ENCODE peak calls at places on chromosomes 11 and 22, in five cellular contexts. K is body of pancreas; P is GM06990; Z is CD8-positive, alpha-beta memory T cell; L is SJCRH30. I is an unnamed sample. For H3K27me3 and H3K36me3, the result is how much of the 10 kb centered on the place peaks cover.

GRCh38 chr11:12680246-12680939 is 6.2 kb downstream of the TEAD1 start:
- DNase-seq in Z (no peak), P (no peak), L (peak), K (peak), I (peak)

GRCh38 chr11:92837595-92837994 is 131.9 kb upstream of the MTNR1B start:
- DNase-seq in L (no peak), P (no peak), K (no peak), Z (no peak), I (no peak)

GRCh38 chr22:41925783-41926460 is 684 bp downstream of the TNFRSF13C start:
- DNase-seq in P (peak), K (peak), Z (peak), L (peak), I (no peak)

GRCh38 chr22:50530280-50530856 is 556 bp upstream of the TYMP start:
- DNase-seq in Z (no peak), L (no peak), P (no peak), K (peak), I (no peak)

GRCh38 chr11:96736591-96736990 is 346.8 kb downstream of the JRKL start:
- DNase-seq in Z (no peak), K (no peak), P (no peak), L (no peak), I (no peak)

GRCh38 chr22:49159711-49160110 is 668.0 kb downstream of the BRD1 start:
- DNase-seq in K (peak), P (no peak), L (no peak), Z (no peak), I (no peak)

GRCh38 chr22:38830845-38831108 is 13.1 kb downstream of the NPTXR start:
- DNase-seq in P (no peak), Z (no peak), L (no peak), K (no peak), I (no peak)

GRCh38 chr11:84234462-84235202 is 948.5 kb upstream of the CCDC90B start:
- DNase-seq in K (no peak), L (peak), P (no peak), Z (no peak), I (no peak)

GRCh38 chr11:116875194-116875593 is 37.8 kb upstream of the APOA1 start:
- DNase-seq in K (no peak), L (no peak), P (no peak), Z (no peak), I (no peak)

GRCh38 chr11:72774499-72774898 is 19.3 kb downstream of the STARD10 start:
- DNase-seq in K (no peak), P (no peak), Z (no peak), L (no peak), I (no peak)

GRCh38 chr22:49372530-49373288 is 455.0 kb downstream of the BRD1 start:
- DNase-seq in Z (no peak), P (no peak), L (no peak), K (no peak), I (peak)

DNA sequence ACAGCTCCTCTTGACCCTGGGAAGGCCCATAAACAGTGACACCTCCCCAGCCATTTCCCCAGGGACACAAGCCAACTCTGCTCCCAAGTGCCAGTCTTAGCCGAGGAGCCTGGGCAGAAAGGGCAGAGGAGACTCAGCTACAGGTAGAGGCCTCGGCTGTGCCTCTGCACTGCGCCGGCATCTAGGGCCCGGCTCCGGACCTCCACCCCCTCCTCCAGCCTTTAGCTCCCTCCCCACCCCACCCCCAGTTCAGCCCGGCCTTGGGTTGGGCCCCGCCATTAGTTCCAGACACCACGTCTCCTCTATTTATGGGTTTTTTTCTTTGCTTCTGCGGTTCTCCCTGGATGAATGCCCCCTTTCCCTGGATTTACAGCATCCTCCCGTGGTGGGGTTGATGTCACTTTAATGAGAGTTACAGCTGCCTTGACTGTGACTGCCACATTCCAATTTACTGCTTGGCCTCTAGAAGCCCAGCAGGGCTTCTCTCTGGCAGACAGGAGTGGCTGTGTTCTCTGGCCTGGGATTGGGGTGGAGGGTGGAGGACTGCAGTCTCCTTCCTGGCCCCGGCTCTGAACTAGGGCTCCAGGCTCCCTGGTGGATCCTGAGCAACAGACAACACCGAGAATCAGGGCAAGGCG is 13.5 kb upstream of the OAF start:
- DNase-seq in P (no peak), Z (no peak), K (no peak), L (peak), I (no peak)
- H3K27me3 ChIP-seq in P (under half), Z (under half), K (under half), L (under half), I (under half)

DNA sequence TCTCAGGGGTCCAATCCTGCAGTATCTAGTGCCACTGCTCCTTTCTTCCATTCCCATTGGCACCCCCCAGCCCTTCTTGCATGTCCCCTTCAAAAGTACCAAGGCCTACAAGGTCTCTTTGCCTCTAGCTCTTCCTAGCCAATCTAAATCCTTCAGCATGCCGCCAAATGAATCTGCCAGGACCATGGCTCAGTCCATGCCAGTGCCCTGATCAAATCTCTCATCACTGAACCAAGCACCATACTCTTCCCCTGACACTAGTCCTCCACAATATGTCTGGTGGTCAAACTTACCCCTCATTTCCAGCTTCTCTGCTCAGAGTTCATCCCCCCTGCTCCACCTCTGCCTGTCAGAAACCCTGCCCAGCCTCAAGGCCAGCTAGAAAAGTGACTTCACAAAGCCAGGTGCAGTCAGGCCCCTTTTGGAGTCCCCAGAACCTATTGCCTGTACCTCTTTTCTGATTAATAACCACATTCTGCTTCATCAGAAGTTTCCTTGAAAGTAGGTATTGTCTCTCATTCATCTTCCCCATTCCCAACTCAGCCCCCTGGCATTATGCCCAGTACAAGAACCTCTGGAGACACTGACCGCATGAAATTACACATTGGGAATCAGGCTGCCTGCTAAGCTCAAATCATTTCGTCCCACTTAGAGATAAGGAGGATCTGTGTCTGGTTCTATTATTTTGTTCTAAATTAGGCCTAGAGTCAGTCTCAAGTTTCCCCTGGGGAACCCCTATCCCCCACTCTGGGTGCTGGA is 11.4 kb downstream of the FEN1 start:
- DNase-seq in K (no peak), L (no peak), Z (no peak), P (no peak), I (no peak)
- H3K36me3 ChIP-seq in K (under half), L (half or more), Z (under half), P (under half), I (half or more)

DNA sequence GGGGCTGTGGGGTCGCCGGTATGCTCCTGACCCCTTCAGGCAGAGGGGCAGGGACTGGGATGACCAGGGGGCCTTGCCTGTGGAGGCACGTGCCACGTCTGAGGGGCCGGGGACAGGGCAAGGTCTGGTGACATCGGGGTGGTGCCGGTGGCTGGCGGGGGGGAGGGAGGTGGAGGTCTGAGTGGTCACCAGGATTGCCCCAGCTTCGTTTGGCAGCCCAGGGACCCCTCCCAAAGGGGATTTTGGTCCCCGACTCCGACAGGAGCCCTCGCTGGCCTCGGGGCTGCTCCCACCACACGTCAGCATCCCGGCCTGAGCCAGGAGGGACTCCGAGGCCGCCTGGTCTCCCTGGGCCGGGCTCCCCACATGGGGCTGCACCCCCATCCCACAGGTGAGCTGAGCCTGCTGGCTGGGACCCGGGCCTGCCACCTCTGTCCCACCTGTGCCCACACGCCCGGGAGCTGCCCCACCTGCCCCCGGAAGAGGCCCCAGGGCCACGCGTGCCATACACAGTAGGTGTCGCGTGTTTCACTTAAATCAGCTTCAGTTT is 1.1 kb upstream of the MUC6 start:
- DNase-seq in Z (no peak), K (no peak), L (no peak), P (no peak), I (no peak)
- H3K27me3 ChIP-seq in Z (under half), K (under half), L (under half), P (under half), I (under half)

DNA sequence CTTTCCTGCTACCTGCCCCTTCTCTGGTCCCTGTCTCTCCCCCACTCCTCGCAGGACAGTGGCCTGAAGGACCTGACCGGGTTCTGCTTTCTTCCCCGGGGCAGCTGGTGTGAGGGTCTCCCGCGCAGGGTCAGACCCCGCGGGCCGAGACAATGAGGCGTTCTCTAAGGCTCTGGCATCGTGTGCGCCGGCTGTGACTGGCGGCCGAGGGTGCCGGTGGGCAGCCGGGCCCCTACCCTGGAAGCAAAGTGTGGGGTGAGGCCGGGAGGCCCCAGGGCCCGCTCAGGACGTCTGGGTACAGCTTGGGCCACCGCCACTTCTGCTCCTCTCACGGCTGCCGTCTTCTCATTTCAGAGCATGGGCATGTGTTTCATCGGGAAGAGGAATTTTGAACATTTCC is 16.3 kb downstream of the TRMU start:
- DNase-seq in P (no peak), K (no peak), Z (no peak), L (no peak), I (no peak)
- H3K36me3 ChIP-seq in P (half or more), K (under half), Z (half or more), L (under half), I (half or more)